ENCODE peak calls at places on chromosomes 6 and 20, in ten cellular contexts. Y is H1, A is lower lobe of right lung, F is spleen, W is adrenal gland, R is uterus, Q is GM23248, C is adipocyte, G is vagina, X is transverse colon. P is an unnamed sample.
A peak's percentile ranks its signal among the peaks of the same experiment; 100 is the strongest.

GRCh38 chr6:36724514-36725385 is 27.1 kb downstream of the RAB44 start:
- DNase-seq in Y (peak; percentile 86), A (peak; percentile 77), F (peak; percentile 79), W (peak; percentile 81), R (peak; percentile 55), Q (peak; percentile 75), C (peak; percentile 88), G (no peak), X (peak; percentile 87), P (no peak)

GRCh38 chr20:37885593-37886507 is 17.1 kb upstream of the VSTM2L start:
- DNase-seq in Y (no peak), A (no peak), F (no peak), W (no peak), R (no peak), Q (no peak), C (no peak), G (no peak), X (no peak), P (no peak)

GRCh38 chr6:169172946-169173345 is 80.7 kb downstream of the THBS2 start:
- DNase-seq in Y (no peak), A (no peak), F (no peak), W (no peak), R (no peak), Q (peak; percentile 38), C (no peak), G (peak; percentile 72), X (no peak), P (no peak)

GRCh38 chr6:122717350-122717749 is 62.2 kb upstream of the FABP7 start:
- DNase-seq in Y (no peak), A (no peak), F (no peak), W (no peak), R (no peak), Q (peak; percentile 48), C (no peak), G (no peak), X (no peak), P (no peak)

GRCh38 chr6:169371344-169372144 is 117.9 kb upstream of the THBS2 start:
- DNase-seq in Y (no peak), A (no peak), F (no peak), W (no peak), R (no peak), Q (peak; percentile 53), C (no peak), G (no peak), X (no peak), P (no peak)

GRCh38 chr6:89321131-89321530 is 6.0 kb upstream of the GABRR2 start:
- DNase-seq in Y (no peak), A (no peak), F (no peak), W (no peak), R (no peak), Q (no peak), C (no peak), G (no peak), X (no peak), P (no peak)

GRCh38 chr6:127117979-127118504 is 429 bp upstream of the RSPO3 start:
- DNase-seq in Y (peak; percentile 71), A (peak; percentile 30), F (no peak), W (no peak), R (peak; percentile 63), Q (peak; percentile 51), C (peak; percentile 58), G (no peak), X (no peak), P (no peak)

GRCh38 chr20:33567949-33568348 is 78.1 kb downstream of the CBFA2T2 start:
- DNase-seq in Y (no peak), A (no peak), F (no peak), W (no peak), R (no peak), Q (no peak), C (no peak), G (no peak), X (no peak), P (no peak)

GRCh38 chr6:1792989-1793388 is 183.3 kb downstream of the FOXC1 start:
- DNase-seq in Y (no peak), A (no peak), F (no peak), W (no peak), R (no peak), Q (peak; percentile 48), C (no peak), G (no peak), X (peak; percentile 19), P (no peak)

GRCh38 chr6:81166770-81167169 is 585.7 kb downstream of the TENT5A start:
- DNase-seq in Y (no peak), A (no peak), F (no peak), W (no peak), R (no peak), Q (peak; percentile 75), C (peak; percentile 76), G (no peak), X (no peak), P (no peak)

GRCh38 chr6:13613029-13613594 is 2.0 kb upstream of the NOL7 start:
- DNase-seq in Y (no peak), A (no peak), F (no peak), W (no peak), R (no peak), Q (no peak), C (no peak), G (no peak), X (no peak), P (no peak)

GRCh38 chr20:38658879-38659612 is 57.4 kb downstream of the ARHGAP40 start:
- DNase-seq in Y (peak; percentile 78), A (no peak), F (no peak), W (no peak), R (no peak), Q (peak; percentile 42), C (peak; percentile 33), G (no peak), X (no peak), P (no peak)

GRCh38 chr6:143426025-143426424 is 24.5 kb downstream of the ADAT2 start:
- DNase-seq in Y (no peak), A (no peak), F (no peak), W (no peak), R (no peak), Q (no peak), C (no peak), G (no peak), X (no peak), P (no peak)

GRCh38 chr20:10131612-10132345 is 86.9 kb upstream of the SNAP25 start:
- DNase-seq in Y (peak; percentile 54), A (no peak), F (no peak), W (peak; percentile 60), R (peak; percentile 54), Q (peak; percentile 69), C (peak; percentile 49), G (no peak), X (peak; percentile 20), P (no peak)

GRCh38 chr20:62811720-62812119 is 5.1 kb upstream of the COL9A3 start:
- DNase-seq in Y (no peak), A (no peak), F (no peak), W (no peak), R (no peak), Q (no peak), C (no peak), G (no peak), X (no peak), P (peak; percentile 82)

GRCh38 chr20:46438156-46438750 is 31.8 kb upstream of the ELMO2 start:
- DNase-seq in Y (no peak), A (no peak), F (no peak), W (no peak), R (no peak), Q (peak; percentile 62), C (peak; percentile 57), G (no peak), X (no peak), P (no peak)

GRCh38 chr6:166592818-166593217 is 6.3 kb upstream of the RAMACL start:
- DNase-seq in Y (no peak), A (no peak), F (no peak), W (no peak), R (no peak), Q (peak; percentile 49), C (peak; percentile 42), G (no peak), X (no peak), P (no peak)

GRCh38 chr6:34638834-34639736 is 57.5 kb downstream of the ILRUN start:
- DNase-seq in Y (no peak), A (no peak), F (no peak), W (no peak), R (no peak), Q (peak; percentile 32), C (no peak), G (no peak), X (no peak), P (no peak)
- H3K4me1 ChIP-seq in Y (no peaks in the 10 kb centered on the region), A (no peaks in the 10 kb centered on the region), F (peaks cover 11% of the 10 kb centered on the region), W (no peaks in the 10 kb centered on the region), R (no peaks in the 10 kb centered on the region), Q (no peaks in the 10 kb centered on the region), C (no peaks in the 10 kb centered on the region), G (no peaks in the 10 kb centered on the region), X (no peaks in the 10 kb centered on the region), P (no peaks in the 10 kb centered on the region)

GRCh38 chr20:50747275-50747674 is 15.9 kb downstream of the PARD6B start:
- DNase-seq in Y (no peak), A (no peak), F (no peak), W (no peak), R (no peak), Q (no peak), C (no peak), G (no peak), X (no peak), P (no peak)

GRCh38 chr20:50744143-50744792 is 12.9 kb downstream of the PARD6B start:
- DNase-seq in Y (peak; percentile 46), A (no peak), F (no peak), W (peak; percentile 70), R (peak; percentile 74), Q (peak; percentile 91), C (peak; percentile 95), G (peak; percentile 96), X (peak; percentile 68), P (no peak)

GRCh38 chr20:50743087-50743486 is 11.7 kb downstream of the PARD6B start:
- DNase-seq in Y (no peak), A (no peak), F (no peak), W (no peak), R (no peak), Q (no peak), C (no peak), G (peak; percentile 10), X (no peak), P (no peak)

GRCh38 chr20:50746138-50746940 is 15.0 kb downstream of the PARD6B start:
- DNase-seq in Y (no peak), A (no peak), F (no peak), W (no peak), R (no peak), Q (peak; percentile 21), C (no peak), G (peak; percentile 18), X (no peak), P (no peak)

GRCh38 chr20:50745634-50746137 is 14.3 kb downstream of the PARD6B start:
- DNase-seq in Y (no peak), A (no peak), F (no peak), W (no peak), R (no peak), Q (no peak), C (no peak), G (peak; percentile 49), X (peak; percentile 35), P (no peak)
- H3K4me1 ChIP-seq in Y (peaks cover 3% of the 10 kb centered on the region), A (peaks cover 38% of the 10 kb centered on the region), F (peaks cover 7% of the 10 kb centered on the region), W (no peaks in the 10 kb centered on the region), R (peaks cover 3% of the 10 kb centered on the region), Q (peaks cover 17% of the 10 kb centered on the region), C (peaks cover 40% of the 10 kb centered on the region), G (peaks cover 23% of the 10 kb centered on the region), X (peaks cover 20% of the 10 kb centered on the region), P (peaks cover 61% of the 10 kb centered on the region)

GRCh38 chr6:52513896-52514295 is 63.0 kb downstream of the TRAM2 start:
- DNase-seq in Y (no peak), A (no peak), F (no peak), W (no peak), R (no peak), Q (peak; percentile 48), C (no peak), G (no peak), X (no peak), P (no peak)
- H3K4me1 ChIP-seq in Y (peaks cover 16% of the 10 kb centered on the region), A (peaks cover 49% of the 10 kb centered on the region), F (peaks cover 16% of the 10 kb centered on the region), W (peaks cover 18% of the 10 kb centered on the region), R (peaks cover 37% of the 10 kb centered on the region), Q (peaks cover 98% of the 10 kb centered on the region), C (peaks cover 99% of the 10 kb centered on the region), G (peaks cover 74% of the 10 kb centered on the region), X (peaks cover 18% of the 10 kb centered on the region), P (peaks cover 64% of the 10 kb centered on the region)

GRCh38 chr6:158816329-158816728 is 2.8 kb downstream of the EZR start:
- DNase-seq in Y (no peak), A (no peak), F (no peak), W (no peak), R (no peak), Q (no peak), C (no peak), G (no peak), X (no peak), P (no peak)
- H3K4me1 ChIP-seq in Y (peaks cover 14% of the 10 kb centered on the region), A (peaks cover 52% of the 10 kb centered on the region), F (peaks cover 65% of the 10 kb centered on the region), W (peaks cover 32% of the 10 kb centered on the region), R (no peaks in the 10 kb centered on the region), Q (peaks cover 25% of the 10 kb centered on the region), C (peaks cover 7% of the 10 kb centered on the region), G (peaks cover 59% of the 10 kb centered on the region), X (peaks cover 21% of the 10 kb centered on the region), P (peaks cover 53% of the 10 kb centered on the region)

P was measured in RWPE2.